ENCODE peak calls at places on chromosomes 7 and 10, in ten cellular contexts. M, I, W, Y, H, B, K, V, X and G are unnamed samples.

GRCh38 chr7:19491821-19492452 is 216.9 kb downstream of the POLR1F start:
- DNase-seq in M (peak; percentile 18), I (no peak), W (no peak), Y (no peak), H (no peak), B (no peak), K (peak; percentile 3), V (peak; percentile 11), X (no peak), G (no peak)

GRCh38 chr7:33177876-33178275 is 48.5 kb downstream of the BBS9 start:
- DNase-seq in M (no peak), I (no peak), W (no peak), Y (no peak), H (no peak), B (no peak), K (no peak), V (no peak), X (no peak), G (no peak)

GRCh38 chr10:44437837-44438752 is 53.2 kb upstream of the CXCL12 start:
- DNase-seq in M (no peak), I (no peak), W (peak; percentile 66), Y (no peak), H (no peak), B (peak; percentile 83), K (no peak), V (no peak), X (peak; percentile 30), G (no peak)

GRCh38 chr7:125661677-125662076 is 732.1 kb upstream of the POT1 start:
- DNase-seq in M (no peak), I (no peak), W (no peak), Y (no peak), H (no peak), B (no peak), K (no peak), V (no peak), X (no peak), G (no peak)

GRCh38 chr7:137386966-137387365 is 43.4 kb upstream of the PTN start:
- DNase-seq in M (no peak), I (no peak), W (no peak), Y (no peak), H (no peak), B (no peak), K (no peak), V (no peak), X (no peak), G (no peak)

GRCh38 chr10:378230-378929 is 243.1 kb downstream of the ZMYND11 start:
- DNase-seq in M (no peak), I (no peak), W (no peak), Y (no peak), H (no peak), B (no peak), K (no peak), V (no peak), X (no peak), G (no peak)

GRCh38 chr7:83824214-83824613 is 175.3 kb upstream of the SEMA3E start:
- DNase-seq in M (no peak), I (no peak), W (no peak), Y (no peak), H (no peak), B (no peak), K (no peak), V (no peak), X (no peak), G (no peak)

GRCh38 chr10:29163746-29164145 is 125.1 kb upstream of the LYZL1 start:
- DNase-seq in M (no peak), I (no peak), W (peak; percentile 43), Y (no peak), H (no peak), B (peak; percentile 37), K (peak; percentile 33), V (no peak), X (no peak), G (no peak)

GRCh38 chr10:61960396-61961120 is 59.1 kb downstream of the ARID5B start:
- DNase-seq in M (no peak), I (no peak), W (no peak), Y (no peak), H (no peak), B (no peak), K (no peak), V (no peak), X (no peak), G (no peak)
- H3K4me1 ChIP-seq in M (no peaks in the 10 kb centered on the region), I (no peaks in the 10 kb centered on the region), W (peaks cover 8% of the 10 kb centered on the region), Y (no peaks in the 10 kb centered on the region), H (peaks cover 5% of the 10 kb centered on the region), B (peaks cover 25% of the 10 kb centered on the region), K (peaks cover 17% of the 10 kb centered on the region), V (peaks cover 5% of the 10 kb centered on the region), X (no peaks in the 10 kb centered on the region), G (no peaks in the 10 kb centered on the region)

DNA sequence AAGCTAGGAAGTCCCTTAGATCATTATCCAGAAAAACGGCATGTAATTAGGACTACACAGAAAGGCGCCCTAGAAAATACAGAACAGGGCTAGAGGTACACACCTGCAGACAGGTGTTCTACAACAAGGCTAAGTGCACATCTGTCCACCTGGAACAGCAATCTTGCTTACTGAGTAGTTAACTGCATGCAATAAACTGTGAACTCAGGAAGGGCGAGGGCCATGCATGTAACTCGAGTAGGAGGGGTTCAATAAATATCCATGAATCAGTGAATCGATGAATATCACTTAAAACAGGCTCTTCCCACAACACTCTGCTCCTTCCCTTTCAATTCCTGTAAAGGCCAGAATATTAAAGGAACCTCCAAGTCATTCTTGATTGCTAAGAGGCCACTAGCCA is 22.0 kb downstream of the FAM171A1 start:
- DNase-seq in M (no peak), I (no peak), W (no peak), Y (no peak), H (no peak), B (no peak), K (no peak), V (no peak), X (no peak), G (no peak)
- H3K4me3 ChIP-seq in M (no peak overlapping the region), I (no peak overlapping the region), W (peak overlapping the region; percentile 22), Y (peak overlapping the region; percentile 36), H (peak overlapping the region; percentile 24), B (peak overlapping the region; percentile 49), K (no peak overlapping the region), V (no peak overlapping the region), X (no peak overlapping the region), G (no peak overlapping the region)

DNA sequence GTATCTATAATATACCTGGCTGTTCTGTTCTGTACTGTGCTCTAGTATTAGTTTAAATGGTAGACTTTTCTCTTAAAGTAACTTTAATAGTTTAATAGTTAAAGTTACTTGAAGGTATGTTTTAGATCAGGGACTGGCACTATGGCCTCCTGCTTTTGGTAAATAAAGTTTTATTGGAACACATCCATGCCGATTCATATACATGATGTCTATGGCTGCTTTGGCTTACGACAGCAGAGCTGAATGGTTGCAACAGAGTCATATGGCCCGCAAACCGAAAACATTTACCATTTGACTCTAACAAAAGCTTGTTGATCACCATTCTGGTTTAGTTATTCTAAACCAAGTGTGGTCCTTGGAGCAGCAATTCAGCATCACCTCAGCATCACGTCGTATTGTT is 6.7 kb downstream of the LUC7L2 start:
- DNase-seq in M (no peak), I (no peak), W (no peak), Y (no peak), H (no peak), B (no peak), K (no peak), V (no peak), X (no peak), G (no peak)
- H3K4me1 ChIP-seq in M (peaks cover 26% of the 10 kb centered on the region), I (peaks cover 2% of the 10 kb centered on the region), W (peaks cover 48% of the 10 kb centered on the region), Y (no peaks in the 10 kb centered on the region), H (peaks cover 77% of the 10 kb centered on the region), B (peaks cover 84% of the 10 kb centered on the region), K (peaks cover 43% of the 10 kb centered on the region), V (peaks cover 33% of the 10 kb centered on the region), X (peaks cover 18% of the 10 kb centered on the region), G (no peaks in the 10 kb centered on the region)

GRCh38 chr7:149692056-149692455 is 81.3 kb downstream of the ZNF467 start:
- DNase-seq in M (no peak), I (no peak), W (no peak), Y (no peak), H (no peak), B (no peak), K (no peak), V (no peak), X (no peak), G (no peak)
- H3K4me3 ChIP-seq in M (peak overlapping the region; percentile 44), I (no peak overlapping the region), W (no peak overlapping the region), Y (no peak overlapping the region), H (no peak overlapping the region), B (peak overlapping the region; percentile 53), K (no peak overlapping the region), V (peak overlapping the region; percentile 22), X (peak overlapping the region; percentile 67), G (no peak overlapping the region)

DNA sequence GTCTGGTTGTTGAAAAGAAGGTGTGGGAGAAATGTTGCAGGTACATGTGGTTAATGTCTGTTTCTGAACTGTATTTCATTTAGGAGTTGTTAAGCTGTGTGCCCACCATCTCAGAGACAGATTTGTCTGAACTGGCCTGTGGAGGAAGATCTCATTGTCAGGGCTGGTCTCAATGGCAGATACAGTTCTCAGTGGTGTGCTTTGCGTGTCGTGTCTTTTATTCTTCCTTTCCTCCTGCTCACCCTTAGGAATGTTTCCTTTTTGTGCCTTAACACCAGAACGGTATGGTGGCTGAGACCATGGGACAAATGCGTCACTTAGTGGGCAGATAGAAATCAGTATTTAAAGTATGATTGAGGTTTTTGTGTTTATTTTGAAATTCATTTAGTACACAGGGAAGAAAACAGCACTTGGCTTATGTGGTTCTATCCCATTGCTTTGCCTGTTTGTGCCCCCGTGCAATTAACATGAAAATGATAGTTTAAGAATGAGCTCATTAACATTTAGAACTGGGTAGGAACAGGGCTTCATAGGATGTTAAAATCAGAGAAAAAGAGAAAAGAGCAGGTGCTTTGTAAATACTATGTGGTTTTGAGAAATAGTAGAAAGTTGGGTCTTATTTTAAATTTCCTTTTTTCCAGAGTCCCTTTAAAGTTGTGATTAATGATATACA is 112.6 kb downstream of the AUTS2 start:
- DNase-seq in M (no peak), I (no peak), W (no peak), Y (no peak), H (no peak), B (no peak), K (no peak), V (no peak), X (no peak), G (no peak)
- H3K4me1 ChIP-seq in M (peaks cover 21% of the 10 kb centered on the region), I (peaks cover 23% of the 10 kb centered on the region), W (no peaks in the 10 kb centered on the region), Y (peaks cover 3% of the 10 kb centered on the region), H (peaks cover 15% of the 10 kb centered on the region), B (peaks cover 32% of the 10 kb centered on the region), K (peaks cover 18% of the 10 kb centered on the region), V (peaks cover 48% of the 10 kb centered on the region), X (peaks cover 32% of the 10 kb centered on the region), G (peaks cover 4% of the 10 kb centered on the region)